ENCODE peak calls at places on chromosomes 11 and 22, in nine cellular contexts. One of them, this sample, is unnamed.

GRCh38 chr11:129278586-129279319 is 86.6 kb upstream of the ARHGAP32 start:
- DNase-seq in CMK: no peak
- DNase-seq in substantia nigra: no peak
- DNase-seq in NAMALWA: no peak
- DNase-seq in activated T-helper 1 cell treated with Interleukin-2 at 50 U/mL for 16 hours: no peak
- DNase-seq in Caki2: no peak
- DNase-seq in activated CD8-positive, alpha-beta memory T cell treated with anti-CD3 and anti-CD28 coated beads for 1 hour: no peak
- DNase-seq in midbrain: no peak
- DNase-seq in stimulated activated CD4-positive, alpha-beta T cell treated with anti-CD3 and anti-CD28 coated beads, Interleukin-15, amount 100 ng/mL, for 1 hour: no peak
- DNase-seq in this sample: peak

GRCh38 chr11:24531528-24531927 is 34.7 kb downstream of the LUZP2 start:
- DNase-seq in activated T-helper 1 cell treated with Interleukin-2 at 50 U/mL for 16 hours: no peak
- DNase-seq in CMK: no peak
- DNase-seq in midbrain: no peak
- DNase-seq in Caki2: no peak
- DNase-seq in substantia nigra: no peak
- DNase-seq in stimulated activated CD4-positive, alpha-beta T cell treated with anti-CD3 and anti-CD28 coated beads, Interleukin-15, amount 100 ng/mL, for 1 hour: no peak
- DNase-seq in NAMALWA: no peak
- DNase-seq in activated CD8-positive, alpha-beta memory T cell treated with anti-CD3 and anti-CD28 coated beads for 1 hour: no peak
- DNase-seq in this sample: no peak

GRCh38 chr11:109971184-109971523 is 122.0 kb upstream of the ZC3H12C start:
- DNase-seq in substantia nigra: no peak
- DNase-seq in NAMALWA: peak
- DNase-seq in stimulated activated CD4-positive, alpha-beta T cell treated with anti-CD3 and anti-CD28 coated beads, Interleukin-15, amount 100 ng/mL, for 1 hour: no peak
- DNase-seq in activated T-helper 1 cell treated with Interleukin-2 at 50 U/mL for 16 hours: no peak
- DNase-seq in CMK: no peak
- DNase-seq in midbrain: peak
- DNase-seq in Caki2: no peak
- DNase-seq in activated CD8-positive, alpha-beta memory T cell treated with anti-CD3 and anti-CD28 coated beads for 1 hour: no peak
- DNase-seq in this sample: no peak

GRCh38 chr11:1573847-1574255 is 1.8 kb upstream of the DUSP8 start:
- DNase-seq in stimulated activated CD4-positive, alpha-beta T cell treated with anti-CD3 and anti-CD28 coated beads, Interleukin-15, amount 100 ng/mL, for 1 hour: no peak
- DNase-seq in activated T-helper 1 cell treated with Interleukin-2 at 50 U/mL for 16 hours: no peak
- DNase-seq in CMK: no peak
- DNase-seq in activated CD8-positive, alpha-beta memory T cell treated with anti-CD3 and anti-CD28 coated beads for 1 hour: no peak
- DNase-seq in Caki2: no peak
- DNase-seq in NAMALWA: no peak
- DNase-seq in midbrain: no peak
- DNase-seq in substantia nigra: no peak
- DNase-seq in this sample: no peak

GRCh38 chr11:100220801-100221200 is 466.3 kb upstream of the ARHGAP42 start:
- DNase-seq in activated CD8-positive, alpha-beta memory T cell treated with anti-CD3 and anti-CD28 coated beads for 1 hour: no peak
- DNase-seq in midbrain: no peak
- DNase-seq in activated T-helper 1 cell treated with Interleukin-2 at 50 U/mL for 16 hours: no peak
- DNase-seq in CMK: no peak
- DNase-seq in stimulated activated CD4-positive, alpha-beta T cell treated with anti-CD3 and anti-CD28 coated beads, Interleukin-15, amount 100 ng/mL, for 1 hour: no peak
- DNase-seq in NAMALWA: no peak
- DNase-seq in Caki2: peak
- DNase-seq in substantia nigra: no peak
- DNase-seq in this sample: no peak

GRCh38 chr11:94563176-94563847 is 3.9 kb upstream of the PIWIL4 start:
- DNase-seq in substantia nigra: no peak
- DNase-seq in NAMALWA: no peak
- DNase-seq in stimulated activated CD4-positive, alpha-beta T cell treated with anti-CD3 and anti-CD28 coated beads, Interleukin-15, amount 100 ng/mL, for 1 hour: no peak
- DNase-seq in midbrain: no peak
- DNase-seq in activated CD8-positive, alpha-beta memory T cell treated with anti-CD3 and anti-CD28 coated beads for 1 hour: no peak
- DNase-seq in CMK: no peak
- DNase-seq in activated T-helper 1 cell treated with Interleukin-2 at 50 U/mL for 16 hours: no peak
- DNase-seq in Caki2: peak
- DNase-seq in this sample: no peak

GRCh38 chr11:124625504-124626168 is 3.0 kb downstream of the TBRG1 start:
- DNase-seq in midbrain: no peak
- DNase-seq in activated CD8-positive, alpha-beta memory T cell treated with anti-CD3 and anti-CD28 coated beads for 1 hour: no peak
- DNase-seq in activated T-helper 1 cell treated with Interleukin-2 at 50 U/mL for 16 hours: no peak
- DNase-seq in substantia nigra: no peak
- DNase-seq in stimulated activated CD4-positive, alpha-beta T cell treated with anti-CD3 and anti-CD28 coated beads, Interleukin-15, amount 100 ng/mL, for 1 hour: no peak
- DNase-seq in CMK: no peak
- DNase-seq in Caki2: no peak
- DNase-seq in NAMALWA: no peak
- DNase-seq in this sample: no peak

GRCh38 chr11:117866526-117866925 is 9.9 kb downstream of the FXYD6 start:
- DNase-seq in substantia nigra: no peak
- DNase-seq in activated CD8-positive, alpha-beta memory T cell treated with anti-CD3 and anti-CD28 coated beads for 1 hour: no peak
- DNase-seq in NAMALWA: no peak
- DNase-seq in midbrain: peak
- DNase-seq in CMK: no peak
- DNase-seq in Caki2: no peak
- DNase-seq in activated T-helper 1 cell treated with Interleukin-2 at 50 U/mL for 16 hours: no peak
- DNase-seq in stimulated activated CD4-positive, alpha-beta T cell treated with anti-CD3 and anti-CD28 coated beads, Interleukin-15, amount 100 ng/mL, for 1 hour: no peak
- DNase-seq in this sample: peak

GRCh38 chr11:45333506-45333971 is 47.4 kb upstream of the SYT13 start:
- DNase-seq in substantia nigra: no peak
- DNase-seq in activated T-helper 1 cell treated with Interleukin-2 at 50 U/mL for 16 hours: no peak
- DNase-seq in Caki2: no peak
- DNase-seq in midbrain: no peak
- DNase-seq in stimulated activated CD4-positive, alpha-beta T cell treated with anti-CD3 and anti-CD28 coated beads, Interleukin-15, amount 100 ng/mL, for 1 hour: no peak
- DNase-seq in NAMALWA: peak
- DNase-seq in CMK: no peak
- DNase-seq in activated CD8-positive, alpha-beta memory T cell treated with anti-CD3 and anti-CD28 coated beads for 1 hour: no peak
- DNase-seq in this sample: no peak

GRCh38 chr22:31288496-31289235 is 3.6 kb downstream of the PIK3IP1 start:
- DNase-seq in Caki2: no peak
- DNase-seq in activated CD8-positive, alpha-beta memory T cell treated with anti-CD3 and anti-CD28 coated beads for 1 hour: no peak
- DNase-seq in stimulated activated CD4-positive, alpha-beta T cell treated with anti-CD3 and anti-CD28 coated beads, Interleukin-15, amount 100 ng/mL, for 1 hour: no peak
- DNase-seq in substantia nigra: no peak
- DNase-seq in CMK: no peak
- DNase-seq in midbrain: no peak
- DNase-seq in activated T-helper 1 cell treated with Interleukin-2 at 50 U/mL for 16 hours: no peak
- DNase-seq in NAMALWA: peak
- DNase-seq in this sample: no peak

GRCh38 chr22:49100316-49100715 is 727.4 kb downstream of the BRD1 start:
- DNase-seq in activated T-helper 1 cell treated with Interleukin-2 at 50 U/mL for 16 hours: no peak
- DNase-seq in activated CD8-positive, alpha-beta memory T cell treated with anti-CD3 and anti-CD28 coated beads for 1 hour: no peak
- DNase-seq in NAMALWA: no peak
- DNase-seq in stimulated activated CD4-positive, alpha-beta T cell treated with anti-CD3 and anti-CD28 coated beads, Interleukin-15, amount 100 ng/mL, for 1 hour: no peak
- DNase-seq in CMK: no peak
- DNase-seq in Caki2: no peak
- DNase-seq in substantia nigra: no peak
- DNase-seq in midbrain: no peak
- DNase-seq in this sample: no peak

GRCh38 chr11:112795896-112796686 is 165.1 kb upstream of the NCAM1 start:
- DNase-seq in activated T-helper 1 cell treated with Interleukin-2 at 50 U/mL for 16 hours: no peak
- DNase-seq in stimulated activated CD4-positive, alpha-beta T cell treated with anti-CD3 and anti-CD28 coated beads, Interleukin-15, amount 100 ng/mL, for 1 hour: no peak
- DNase-seq in CMK: no peak
- DNase-seq in substantia nigra: no peak
- DNase-seq in midbrain: peak
- DNase-seq in NAMALWA: no peak
- DNase-seq in activated CD8-positive, alpha-beta memory T cell treated with anti-CD3 and anti-CD28 coated beads for 1 hour: no peak
- DNase-seq in Caki2: peak
- DNase-seq in this sample: no peak

GRCh38 chr11:62905927-62906531 is 15.1 kb downstream of the CHRM1 start:
- DNase-seq in NAMALWA: peak
- DNase-seq in substantia nigra: peak
- DNase-seq in stimulated activated CD4-positive, alpha-beta T cell treated with anti-CD3 and anti-CD28 coated beads, Interleukin-15, amount 100 ng/mL, for 1 hour: peak
- DNase-seq in activated CD8-positive, alpha-beta memory T cell treated with anti-CD3 and anti-CD28 coated beads for 1 hour: peak
- DNase-seq in Caki2: peak
- DNase-seq in CMK: peak
- DNase-seq in activated T-helper 1 cell treated with Interleukin-2 at 50 U/mL for 16 hours: peak
- DNase-seq in midbrain: peak
- DNase-seq in this sample: peak

GRCh38 chr11:8098361-8098760 is 17.4 kb downstream of the TUB start:
- DNase-seq in substantia nigra: no peak
- DNase-seq in NAMALWA: no peak
- DNase-seq in activated CD8-positive, alpha-beta memory T cell treated with anti-CD3 and anti-CD28 coated beads for 1 hour: no peak
- DNase-seq in CMK: no peak
- DNase-seq in activated T-helper 1 cell treated with Interleukin-2 at 50 U/mL for 16 hours: no peak
- DNase-seq in Caki2: no peak
- DNase-seq in midbrain: no peak
- DNase-seq in stimulated activated CD4-positive, alpha-beta T cell treated with anti-CD3 and anti-CD28 coated beads, Interleukin-15, amount 100 ng/mL, for 1 hour: no peak
- DNase-seq in this sample: no peak

GRCh38 chr11:126318642-126319373 is 14.9 kb downstream of the DCPS start:
- DNase-seq in activated CD8-positive, alpha-beta memory T cell treated with anti-CD3 and anti-CD28 coated beads for 1 hour: no peak
- DNase-seq in stimulated activated CD4-positive, alpha-beta T cell treated with anti-CD3 and anti-CD28 coated beads, Interleukin-15, amount 100 ng/mL, for 1 hour: no peak
- DNase-seq in substantia nigra: no peak
- DNase-seq in midbrain: peak
- DNase-seq in activated T-helper 1 cell treated with Interleukin-2 at 50 U/mL for 16 hours: no peak
- DNase-seq in Caki2: peak
- DNase-seq in NAMALWA: peak
- DNase-seq in CMK: no peak
- DNase-seq in this sample: no peak

GRCh38 chr11:12786891-12787290 is 112.7 kb downstream of the TEAD1 start:
- DNase-seq in Caki2: no peak
- DNase-seq in CMK: no peak
- DNase-seq in substantia nigra: no peak
- DNase-seq in activated T-helper 1 cell treated with Interleukin-2 at 50 U/mL for 16 hours: no peak
- DNase-seq in stimulated activated CD4-positive, alpha-beta T cell treated with anti-CD3 and anti-CD28 coated beads, Interleukin-15, amount 100 ng/mL, for 1 hour: no peak
- DNase-seq in activated CD8-positive, alpha-beta memory T cell treated with anti-CD3 and anti-CD28 coated beads for 1 hour: no peak
- DNase-seq in NAMALWA: no peak
- DNase-seq in midbrain: no peak
- DNase-seq in this sample: no peak

GRCh38 chr11:22338465-22338810 is 257 bp downstream of the SLC17A6 start:
- DNase-seq in NAMALWA: no peak
- DNase-seq in Caki2: no peak
- DNase-seq in midbrain: no peak
- DNase-seq in activated T-helper 1 cell treated with Interleukin-2 at 50 U/mL for 16 hours: no peak
- DNase-seq in stimulated activated CD4-positive, alpha-beta T cell treated with anti-CD3 and anti-CD28 coated beads, Interleukin-15, amount 100 ng/mL, for 1 hour: no peak
- DNase-seq in activated CD8-positive, alpha-beta memory T cell treated with anti-CD3 and anti-CD28 coated beads for 1 hour: no peak
- DNase-seq in CMK: no peak
- DNase-seq in substantia nigra: no peak
- DNase-seq in this sample: no peak

GRCh38 chr11:46308632-46309419 is 31.4 kb downstream of the CREB3L1 start:
- DNase-seq in midbrain: peak
- DNase-seq in substantia nigra: no peak
- DNase-seq in activated CD8-positive, alpha-beta memory T cell treated with anti-CD3 and anti-CD28 coated beads for 1 hour: no peak
- DNase-seq in Caki2: peak
- DNase-seq in NAMALWA: peak
- DNase-seq in activated T-helper 1 cell treated with Interleukin-2 at 50 U/mL for 16 hours: peak
- DNase-seq in CMK: no peak
- DNase-seq in stimulated activated CD4-positive, alpha-beta T cell treated with anti-CD3 and anti-CD28 coated beads, Interleukin-15, amount 100 ng/mL, for 1 hour: peak
- DNase-seq in this sample: peak

GRCh38 chr11:57680552-57680874 is 12.6 kb downstream of the ZDHHC5 start:
- DNase-seq in activated CD8-positive, alpha-beta memory T cell treated with anti-CD3 and anti-CD28 coated beads for 1 hour: no peak
- DNase-seq in Caki2: peak
- DNase-seq in activated T-helper 1 cell treated with Interleukin-2 at 50 U/mL for 16 hours: no peak
- DNase-seq in stimulated activated CD4-positive, alpha-beta T cell treated with anti-CD3 and anti-CD28 coated beads, Interleukin-15, amount 100 ng/mL, for 1 hour: no peak
- DNase-seq in CMK: no peak
- DNase-seq in substantia nigra: no peak
- DNase-seq in midbrain: no peak
- DNase-seq in NAMALWA: no peak
- DNase-seq in this sample: no peak

GRCh38 chr11:64485077-64485476 is 105.9 kb upstream of the SLC22A12 start:
- DNase-seq in stimulated activated CD4-positive, alpha-beta T cell treated with anti-CD3 and anti-CD28 coated beads, Interleukin-15, amount 100 ng/mL, for 1 hour: no peak
- DNase-seq in Caki2: no peak
- DNase-seq in CMK: no peak
- DNase-seq in activated T-helper 1 cell treated with Interleukin-2 at 50 U/mL for 16 hours: no peak
- DNase-seq in substantia nigra: no peak
- DNase-seq in NAMALWA: no peak
- DNase-seq in midbrain: no peak
- DNase-seq in activated CD8-positive, alpha-beta memory T cell treated with anti-CD3 and anti-CD28 coated beads for 1 hour: no peak
- DNase-seq in this sample: no peak

GRCh38 chr11:113991170-113991569 is 16.3 kb downstream of the HTR3A start:
- DNase-seq in midbrain: no peak
- DNase-seq in NAMALWA: peak
- DNase-seq in Caki2: peak
- DNase-seq in CMK: no peak
- DNase-seq in activated T-helper 1 cell treated with Interleukin-2 at 50 U/mL for 16 hours: no peak
- DNase-seq in stimulated activated CD4-positive, alpha-beta T cell treated with anti-CD3 and anti-CD28 coated beads, Interleukin-15, amount 100 ng/mL, for 1 hour: no peak
- DNase-seq in substantia nigra: no peak
- DNase-seq in activated CD8-positive, alpha-beta memory T cell treated with anti-CD3 and anti-CD28 coated beads for 1 hour: no peak
- DNase-seq in this sample: peak

GRCh38 chr11:96278039-96278897 is 64.7 kb downstream of the MAML2 start:
- DNase-seq in substantia nigra: no peak
- DNase-seq in Caki2: no peak
- DNase-seq in stimulated activated CD4-positive, alpha-beta T cell treated with anti-CD3 and anti-CD28 coated beads, Interleukin-15, amount 100 ng/mL, for 1 hour: no peak
- DNase-seq in activated T-helper 1 cell treated with Interleukin-2 at 50 U/mL for 16 hours: no peak
- DNase-seq in midbrain: no peak
- DNase-seq in CMK: no peak
- DNase-seq in activated CD8-positive, alpha-beta memory T cell treated with anti-CD3 and anti-CD28 coated beads for 1 hour: no peak
- DNase-seq in NAMALWA: no peak
- DNase-seq in this sample: no peak

GRCh38 chr11:125083312-125084056 is 20.4 kb downstream of the SLC37A2 start:
- DNase-seq in stimulated activated CD4-positive, alpha-beta T cell treated with anti-CD3 and anti-CD28 coated beads, Interleukin-15, amount 100 ng/mL, for 1 hour: no peak
- DNase-seq in substantia nigra: no peak
- DNase-seq in CMK: no peak
- DNase-seq in activated CD8-positive, alpha-beta memory T cell treated with anti-CD3 and anti-CD28 coated beads for 1 hour: no peak
- DNase-seq in NAMALWA: no peak
- DNase-seq in activated T-helper 1 cell treated with Interleukin-2 at 50 U/mL for 16 hours: no peak
- DNase-seq in Caki2: no peak
- DNase-seq in midbrain: no peak
- DNase-seq in this sample: no peak

GRCh38 chr11:288328-289144 is at the start of gene PGGHG:
- DNase-seq in NAMALWA: peak
- DNase-seq in activated CD8-positive, alpha-beta memory T cell treated with anti-CD3 and anti-CD28 coated beads for 1 hour: no peak
- DNase-seq in stimulated activated CD4-positive, alpha-beta T cell treated with anti-CD3 and anti-CD28 coated beads, Interleukin-15, amount 100 ng/mL, for 1 hour: no peak
- DNase-seq in activated T-helper 1 cell treated with Interleukin-2 at 50 U/mL for 16 hours: no peak
- DNase-seq in substantia nigra: no peak
- DNase-seq in CMK: no peak
- DNase-seq in Caki2: no peak
- DNase-seq in midbrain: no peak
- DNase-seq in this sample: peak

GRCh38 chr22:23227380-23227779 is 47.1 kb downstream of the BCR start:
- DNase-seq in Caki2: no peak
- DNase-seq in substantia nigra: no peak
- DNase-seq in midbrain: no peak
- DNase-seq in activated CD8-positive, alpha-beta memory T cell treated with anti-CD3 and anti-CD28 coated beads for 1 hour: no peak
- DNase-seq in NAMALWA: no peak
- DNase-seq in CMK: no peak
- DNase-seq in activated T-helper 1 cell treated with Interleukin-2 at 50 U/mL for 16 hours: no peak
- DNase-seq in stimulated activated CD4-positive, alpha-beta T cell treated with anti-CD3 and anti-CD28 coated beads, Interleukin-15, amount 100 ng/mL, for 1 hour: no peak
- DNase-seq in this sample: no peak

GRCh38 chr11:46120711-46121327 is 435 bp downstream of the PHF21A start:
- DNase-seq in CMK: peak
- DNase-seq in activated T-helper 1 cell treated with Interleukin-2 at 50 U/mL for 16 hours: no peak
- DNase-seq in Caki2: no peak
- DNase-seq in stimulated activated CD4-positive, alpha-beta T cell treated with anti-CD3 and anti-CD28 coated beads, Interleukin-15, amount 100 ng/mL, for 1 hour: no peak
- DNase-seq in NAMALWA: peak
- DNase-seq in midbrain: peak
- DNase-seq in substantia nigra: peak
- DNase-seq in activated CD8-positive, alpha-beta memory T cell treated with anti-CD3 and anti-CD28 coated beads for 1 hour: no peak
- DNase-seq in this sample: peak

GRCh38 chr11:6655790-6656580 is at the start of gene DCHS1:
- DNase-seq in activated CD8-positive, alpha-beta memory T cell treated with anti-CD3 and anti-CD28 coated beads for 1 hour: no peak
- DNase-seq in CMK: no peak
- DNase-seq in activated T-helper 1 cell treated with Interleukin-2 at 50 U/mL for 16 hours: no peak
- DNase-seq in substantia nigra: no peak
- DNase-seq in Caki2: no peak
- DNase-seq in midbrain: no peak
- DNase-seq in stimulated activated CD4-positive, alpha-beta T cell treated with anti-CD3 and anti-CD28 coated beads, Interleukin-15, amount 100 ng/mL, for 1 hour: no peak
- DNase-seq in NAMALWA: no peak
- DNase-seq in this sample: no peak

GRCh38 chr11:86141645-86142569 is 73.0 kb upstream of the PICALM start:
- DNase-seq in activated CD8-positive, alpha-beta memory T cell treated with anti-CD3 and anti-CD28 coated beads for 1 hour: no peak
- DNase-seq in activated T-helper 1 cell treated with Interleukin-2 at 50 U/mL for 16 hours: no peak
- DNase-seq in midbrain: no peak
- DNase-seq in substantia nigra: no peak
- DNase-seq in NAMALWA: no peak
- DNase-seq in Caki2: no peak
- DNase-seq in stimulated activated CD4-positive, alpha-beta T cell treated with anti-CD3 and anti-CD28 coated beads, Interleukin-15, amount 100 ng/mL, for 1 hour: no peak
- DNase-seq in CMK: no peak
- DNase-seq in this sample: no peak

GRCh38 chr22:20852076-20852475 is 6.5 kb downstream of the PI4KA start:
- DNase-seq in stimulated activated CD4-positive, alpha-beta T cell treated with anti-CD3 and anti-CD28 coated beads, Interleukin-15, amount 100 ng/mL, for 1 hour: no peak
- DNase-seq in NAMALWA: peak
- DNase-seq in substantia nigra: no peak
- DNase-seq in CMK: no peak
- DNase-seq in midbrain: no peak
- DNase-seq in activated CD8-positive, alpha-beta memory T cell treated with anti-CD3 and anti-CD28 coated beads for 1 hour: no peak
- DNase-seq in activated T-helper 1 cell treated with Interleukin-2 at 50 U/mL for 16 hours: no peak
- DNase-seq in Caki2: no peak
- DNase-seq in this sample: no peak

GRCh38 chr11:101133190-101133589 is 3.6 kb upstream of the PGR start:
- DNase-seq in NAMALWA: no peak
- DNase-seq in CMK: no peak
- DNase-seq in activated T-helper 1 cell treated with Interleukin-2 at 50 U/mL for 16 hours: no peak
- DNase-seq in midbrain: no peak
- DNase-seq in stimulated activated CD4-positive, alpha-beta T cell treated with anti-CD3 and anti-CD28 coated beads, Interleukin-15, amount 100 ng/mL, for 1 hour: no peak
- DNase-seq in substantia nigra: no peak
- DNase-seq in activated CD8-positive, alpha-beta memory T cell treated with anti-CD3 and anti-CD28 coated beads for 1 hour: no peak
- DNase-seq in Caki2: no peak
- DNase-seq in this sample: no peak

GRCh38 chr22:43262990-43263644 is 76.2 kb upstream of the TTLL12 start:
- DNase-seq in Caki2: no peak
- DNase-seq in substantia nigra: no peak
- DNase-seq in NAMALWA: no peak
- DNase-seq in midbrain: no peak
- DNase-seq in stimulated activated CD4-positive, alpha-beta T cell treated with anti-CD3 and anti-CD28 coated beads, Interleukin-15, amount 100 ng/mL, for 1 hour: no peak
- DNase-seq in activated T-helper 1 cell treated with Interleukin-2 at 50 U/mL for 16 hours: peak
- DNase-seq in CMK: peak
- DNase-seq in activated CD8-positive, alpha-beta memory T cell treated with anti-CD3 and anti-CD28 coated beads for 1 hour: no peak
- DNase-seq in this sample: no peak

This sample was measured in mesothelial cell of epicardium.